ENCODE peak calls at places on chromosomes 1 and 21, in nine cellular contexts. One of them, this sample, is unnamed.

GRCh38 chr1:154837679-154838171 is 32.4 kb downstream of the KCNN3 start:
- DNase-seq in lower lobe of right lung: peak; percentile 57
- DNase-seq in WERI-Rb-1: peak; percentile 54
- DNase-seq in fibroblast of lung: no peak
- DNase-seq in left ventricle myocardium inferior: peak; percentile 83
- DNase-seq in AG04450: no peak
- DNase-seq in heart left ventricle: peak; percentile 84
- DNase-seq in breast epithelium: no peak
- DNase-seq in PC-3: no peak
- DNase-seq in this sample: no peak

GRCh38 chr1:1535298-1535988 is 5.0 kb downstream of the TMEM240 start:
- DNase-seq in lower lobe of right lung: no peak
- DNase-seq in WERI-Rb-1: no peak
- DNase-seq in fibroblast of lung: no peak
- DNase-seq in left ventricle myocardium inferior: no peak
- DNase-seq in AG04450: no peak
- DNase-seq in heart left ventricle: no peak
- DNase-seq in breast epithelium: no peak
- DNase-seq in PC-3: no peak
- DNase-seq in this sample: no peak

GRCh38 chr1:160877221-160877620 is 7.8 kb downstream of the ITLN1 start:
- DNase-seq in lower lobe of right lung: no peak
- DNase-seq in WERI-Rb-1: no peak
- DNase-seq in fibroblast of lung: no peak
- DNase-seq in left ventricle myocardium inferior: no peak
- DNase-seq in AG04450: no peak
- DNase-seq in heart left ventricle: no peak
- DNase-seq in breast epithelium: no peak
- DNase-seq in PC-3: no peak
- DNase-seq in this sample: no peak

GRCh38 chr1:168265596-168265995 is 15.1 kb upstream of the TBX19 start:
- DNase-seq in lower lobe of right lung: no peak
- DNase-seq in WERI-Rb-1: no peak
- DNase-seq in fibroblast of lung: no peak
- DNase-seq in left ventricle myocardium inferior: no peak
- DNase-seq in AG04450: no peak
- DNase-seq in heart left ventricle: no peak
- DNase-seq in breast epithelium: no peak
- DNase-seq in PC-3: no peak
- DNase-seq in this sample: no peak

GRCh38 chr1:20974069-20974468 is 187.0 kb upstream of the HP1BP3 start:
- DNase-seq in lower lobe of right lung: no peak
- DNase-seq in WERI-Rb-1: no peak
- DNase-seq in fibroblast of lung: no peak
- DNase-seq in left ventricle myocardium inferior: no peak
- DNase-seq in AG04450: peak; percentile 34
- DNase-seq in heart left ventricle: no peak
- DNase-seq in breast epithelium: no peak
- DNase-seq in PC-3: no peak
- DNase-seq in this sample: no peak

GRCh38 chr21:36491191-36491916 is 11.4 kb upstream of the CLDN14 start:
- DNase-seq in lower lobe of right lung: no peak
- DNase-seq in WERI-Rb-1: no peak
- DNase-seq in fibroblast of lung: no peak
- DNase-seq in left ventricle myocardium inferior: no peak
- DNase-seq in AG04450: no peak
- DNase-seq in heart left ventricle: no peak
- DNase-seq in breast epithelium: no peak
- DNase-seq in PC-3: no peak
- DNase-seq in this sample: no peak

GRCh38 chr1:52424238-52424637 is 19.8 kb downstream of the PRPF38A start:
- DNase-seq in lower lobe of right lung: no peak
- DNase-seq in WERI-Rb-1: no peak
- DNase-seq in fibroblast of lung: no peak
- DNase-seq in left ventricle myocardium inferior: no peak
- DNase-seq in AG04450: no peak
- DNase-seq in heart left ventricle: no peak
- DNase-seq in breast epithelium: no peak
- DNase-seq in PC-3: no peak
- DNase-seq in this sample: no peak

GRCh38 chr1:1889847-1890505 is 911 bp downstream of the GNB1 start:
- DNase-seq in lower lobe of right lung: peak; percentile 92
- DNase-seq in WERI-Rb-1: peak; percentile 31
- DNase-seq in fibroblast of lung: peak; percentile 40
- DNase-seq in left ventricle myocardium inferior: peak; percentile 76
- DNase-seq in AG04450: no peak
- DNase-seq in heart left ventricle: peak; percentile 68
- DNase-seq in breast epithelium: no peak
- DNase-seq in PC-3: peak; percentile 35
- DNase-seq in this sample: no peak

GRCh38 chr1:67830928-67831596 is 2.2 kb downstream of the GNG12 start:
- DNase-seq in lower lobe of right lung: no peak
- DNase-seq in WERI-Rb-1: no peak
- DNase-seq in fibroblast of lung: peak; percentile 28
- DNase-seq in left ventricle myocardium inferior: no peak
- DNase-seq in AG04450: no peak
- DNase-seq in heart left ventricle: no peak
- DNase-seq in breast epithelium: no peak
- DNase-seq in PC-3: peak; percentile 29
- DNase-seq in this sample: no peak

GRCh38 chr1:38131024-38131585 is 84.5 kb upstream of the POU3F1 start:
- DNase-seq in lower lobe of right lung: no peak
- DNase-seq in WERI-Rb-1: no peak
- DNase-seq in fibroblast of lung: no peak
- DNase-seq in left ventricle myocardium inferior: no peak
- DNase-seq in AG04450: no peak
- DNase-seq in heart left ventricle: no peak
- DNase-seq in breast epithelium: no peak
- DNase-seq in PC-3: no peak
- DNase-seq in this sample: no peak

GRCh38 chr1:38134294-38134755 is 87.7 kb upstream of the POU3F1 start:
- DNase-seq in lower lobe of right lung: no peak
- DNase-seq in WERI-Rb-1: no peak
- DNase-seq in fibroblast of lung: no peak
- DNase-seq in left ventricle myocardium inferior: no peak
- DNase-seq in AG04450: no peak
- DNase-seq in heart left ventricle: no peak
- DNase-seq in breast epithelium: no peak
- DNase-seq in PC-3: no peak
- DNase-seq in this sample: no peak

GRCh38 chr1:38133781-38134180 is 87.2 kb upstream of the POU3F1 start:
- DNase-seq in lower lobe of right lung: no peak
- DNase-seq in WERI-Rb-1: no peak
- DNase-seq in fibroblast of lung: no peak
- DNase-seq in left ventricle myocardium inferior: no peak
- DNase-seq in AG04450: no peak
- DNase-seq in heart left ventricle: no peak
- DNase-seq in breast epithelium: no peak
- DNase-seq in PC-3: no peak
- DNase-seq in this sample: no peak

GRCh38 chr1:38133304-38133703 is 86.7 kb upstream of the POU3F1 start:
- DNase-seq in lower lobe of right lung: no peak
- DNase-seq in WERI-Rb-1: no peak
- DNase-seq in fibroblast of lung: no peak
- DNase-seq in left ventricle myocardium inferior: no peak
- DNase-seq in AG04450: no peak
- DNase-seq in heart left ventricle: no peak
- DNase-seq in breast epithelium: no peak
- DNase-seq in PC-3: no peak
- DNase-seq in this sample: no peak

DNA sequence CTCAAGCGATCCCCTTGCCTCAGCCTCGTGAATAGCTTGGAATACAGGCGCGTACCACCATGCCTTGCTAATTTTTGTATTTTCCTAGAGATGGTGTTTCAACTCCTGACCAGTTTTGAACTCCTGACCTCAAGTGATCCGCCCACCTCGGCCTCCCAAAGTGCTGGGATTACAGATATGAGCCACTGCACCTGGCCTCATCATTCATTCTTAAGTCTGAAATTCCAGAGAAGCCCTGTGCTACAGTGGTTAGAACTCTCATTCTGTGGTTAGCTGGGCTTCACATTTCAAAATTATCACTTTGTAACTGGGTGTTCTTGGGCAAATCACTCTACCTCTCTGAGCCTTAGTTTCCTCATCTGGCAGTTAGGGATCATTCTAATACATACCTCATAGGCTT is 86.1 kb upstream of the POU3F1 start:
- DNase-seq in lower lobe of right lung: no peak
- DNase-seq in WERI-Rb-1: no peak
- DNase-seq in fibroblast of lung: no peak
- DNase-seq in left ventricle myocardium inferior: no peak
- DNase-seq in AG04450: no peak
- DNase-seq in heart left ventricle: no peak
- DNase-seq in breast epithelium: no peak
- DNase-seq in PC-3: no peak
- DNase-seq in this sample: no peak
- TF ChIP-seq CTCF in lower lobe of right lung: no peak
- TF ChIP-seq CTCF in WERI-Rb-1: no peak
- TF ChIP-seq CTCF in fibroblast of lung: no peak
- TF ChIP-seq CTCF in left ventricle myocardium inferior: no peak
- TF ChIP-seq CTCF in AG04450: no peak
- TF ChIP-seq CTCF in heart left ventricle: no peak
- TF ChIP-seq CTCF in breast epithelium: no peak
- TF ChIP-seq CTCF in PC-3: no peak
- TF ChIP-seq CTCF in this sample: no peak

DNA sequence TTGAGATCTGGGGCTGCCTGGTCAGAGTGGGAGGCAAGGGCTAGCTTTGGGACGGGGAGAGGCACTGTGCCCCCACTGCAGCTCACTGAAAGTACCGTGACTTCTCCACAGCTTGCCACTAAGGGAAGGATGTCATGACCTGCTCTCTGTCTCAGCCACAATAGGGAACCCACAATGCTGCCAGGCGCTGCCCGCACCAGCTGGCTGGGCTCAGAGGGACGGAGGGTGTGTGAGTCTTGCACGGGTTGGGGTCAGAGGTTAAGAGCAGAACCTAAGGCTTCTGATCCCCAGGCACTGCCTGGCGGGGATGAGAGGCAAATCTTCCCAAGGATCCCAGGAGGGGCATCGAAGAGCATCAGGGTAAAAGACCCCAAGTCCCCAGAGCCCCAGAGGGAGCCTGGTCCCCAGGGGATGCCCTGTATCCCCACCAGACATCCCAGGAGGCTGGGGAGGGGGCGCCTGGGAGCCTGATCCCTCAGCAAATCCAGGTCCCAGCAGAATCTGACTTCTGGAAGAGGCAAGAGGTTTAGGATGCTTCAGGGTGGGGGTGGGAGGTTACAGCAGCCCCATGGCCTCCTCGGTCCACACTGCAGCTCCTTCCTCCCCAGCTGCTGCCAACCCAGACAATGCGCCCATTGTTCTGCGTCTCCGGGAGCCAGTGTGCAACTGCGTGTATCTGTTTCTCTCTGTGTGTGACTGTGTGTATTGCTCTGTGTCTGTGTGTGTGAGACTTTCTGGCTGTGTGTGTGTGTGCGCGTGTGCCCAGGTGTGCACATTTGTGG is 2.0 kb upstream of the MARCKSL1 start:
- DNase-seq in lower lobe of right lung: peak; percentile 70
- DNase-seq in WERI-Rb-1: no peak
- DNase-seq in fibroblast of lung: no peak
- DNase-seq in left ventricle myocardium inferior: no peak
- DNase-seq in AG04450: no peak
- DNase-seq in heart left ventricle: peak; percentile 60
- DNase-seq in breast epithelium: no peak
- DNase-seq in PC-3: peak; percentile 39
- DNase-seq in this sample: no peak
- H3K4me3 ChIP-seq in lower lobe of right lung: no peak overlapping the region
- H3K4me3 ChIP-seq in WERI-Rb-1: no peak overlapping the region
- H3K4me3 ChIP-seq in fibroblast of lung: no peak overlapping the region
- H3K4me3 ChIP-seq in left ventricle myocardium inferior: no peak overlapping the region
- H3K4me3 ChIP-seq in AG04450: no peak overlapping the region
- H3K4me3 ChIP-seq in heart left ventricle: no peak overlapping the region
- H3K4me3 ChIP-seq in breast epithelium: no peak overlapping the region
- H3K4me3 ChIP-seq in PC-3: no peak overlapping the region
- H3K4me3 ChIP-seq in this sample: no peak overlapping the region

GRCh38 chr1:109933856-109934711 is 23.4 kb downstream of the CSF1 start:
- DNase-seq in lower lobe of right lung: no peak
- DNase-seq in WERI-Rb-1: no peak
- DNase-seq in fibroblast of lung: peak; percentile 69
- DNase-seq in left ventricle myocardium inferior: no peak
- DNase-seq in AG04450: no peak
- DNase-seq in heart left ventricle: no peak
- DNase-seq in breast epithelium: no peak
- DNase-seq in PC-3: peak; percentile 35
- DNase-seq in this sample: no peak

GRCh38 chr1:109938556-109938955 is 27.9 kb downstream of the CSF1 start:
- DNase-seq in lower lobe of right lung: no peak
- DNase-seq in WERI-Rb-1: no peak
- DNase-seq in fibroblast of lung: no peak
- DNase-seq in left ventricle myocardium inferior: no peak
- DNase-seq in AG04450: no peak
- DNase-seq in heart left ventricle: no peak
- DNase-seq in breast epithelium: no peak
- DNase-seq in PC-3: no peak
- DNase-seq in this sample: no peak

GRCh38 chr1:109937738-109938137 is 27.1 kb downstream of the CSF1 start:
- DNase-seq in lower lobe of right lung: no peak
- DNase-seq in WERI-Rb-1: no peak
- DNase-seq in fibroblast of lung: no peak
- DNase-seq in left ventricle myocardium inferior: no peak
- DNase-seq in AG04450: no peak
- DNase-seq in heart left ventricle: no peak
- DNase-seq in breast epithelium: no peak
- DNase-seq in PC-3: no peak
- DNase-seq in this sample: no peak

GRCh38 chr1:109932679-109933078 is 22.0 kb downstream of the CSF1 start:
- DNase-seq in lower lobe of right lung: no peak
- DNase-seq in WERI-Rb-1: no peak
- DNase-seq in fibroblast of lung: no peak
- DNase-seq in left ventricle myocardium inferior: no peak
- DNase-seq in AG04450: no peak
- DNase-seq in heart left ventricle: no peak
- DNase-seq in breast epithelium: no peak
- DNase-seq in PC-3: no peak
- DNase-seq in this sample: peak; percentile 29

DNA sequence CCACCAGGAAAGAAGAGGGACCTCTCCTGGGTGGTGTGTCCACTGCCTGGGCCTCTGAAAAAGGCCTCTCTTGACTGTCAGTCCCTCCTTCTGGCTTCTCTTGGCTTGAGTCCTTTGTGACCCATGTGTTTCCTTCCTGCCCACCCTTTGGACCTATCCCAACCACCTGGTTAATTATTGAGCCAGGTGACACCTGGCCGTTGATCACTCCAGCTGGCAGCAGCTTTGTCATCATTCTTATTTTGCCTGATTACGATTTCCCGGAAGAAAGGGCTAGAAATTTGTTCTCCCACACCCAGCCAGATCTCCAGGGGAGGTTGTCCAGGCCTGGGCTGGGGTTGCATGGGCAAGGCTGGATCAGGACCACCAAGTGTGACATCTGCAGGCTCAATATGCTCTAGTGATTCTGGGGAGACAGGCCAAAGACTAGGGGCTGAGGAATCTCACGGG is 24.8 kb downstream of the CSF1 start:
- DNase-seq in lower lobe of right lung: no peak
- DNase-seq in WERI-Rb-1: no peak
- DNase-seq in fibroblast of lung: no peak
- DNase-seq in left ventricle myocardium inferior: no peak
- DNase-seq in AG04450: no peak
- DNase-seq in heart left ventricle: no peak
- DNase-seq in breast epithelium: no peak
- DNase-seq in PC-3: no peak
- DNase-seq in this sample: no peak
- H3K27ac ChIP-seq in lower lobe of right lung: no peak overlapping the region
- H3K27ac ChIP-seq in WERI-Rb-1: no peak overlapping the region
- H3K27ac ChIP-seq in fibroblast of lung: no peak overlapping the region
- H3K27ac ChIP-seq in left ventricle myocardium inferior: no peak overlapping the region
- H3K27ac ChIP-seq in AG04450: no peak overlapping the region
- H3K27ac ChIP-seq in heart left ventricle: no peak overlapping the region
- H3K27ac ChIP-seq in breast epithelium: no peak overlapping the region
- H3K27ac ChIP-seq in PC-3: no peak overlapping the region
- H3K27ac ChIP-seq in this sample: no peak overlapping the region

GRCh38 chr1:26500488-26501175 is 28.4 kb downstream of the HMGN2 start:
- DNase-seq in lower lobe of right lung: peak; percentile 93
- DNase-seq in WERI-Rb-1: peak; percentile 88
- DNase-seq in fibroblast of lung: peak; percentile 78
- DNase-seq in left ventricle myocardium inferior: peak; percentile 92
- DNase-seq in AG04450: peak; percentile 15
- DNase-seq in heart left ventricle: peak; percentile 90
- DNase-seq in breast epithelium: peak; percentile 78
- DNase-seq in PC-3: peak; percentile 76
- DNase-seq in this sample: peak; percentile 91
- TF ChIP-seq CTCF in lower lobe of right lung: peak; percentile 39
- TF ChIP-seq CTCF in WERI-Rb-1: no peak
- TF ChIP-seq CTCF in fibroblast of lung: no peak
- TF ChIP-seq CTCF in left ventricle myocardium inferior: peak; percentile 18
- TF ChIP-seq CTCF in AG04450: no peak
- TF ChIP-seq CTCF in heart left ventricle: no peak
- TF ChIP-seq CTCF in breast epithelium: no peak
- TF ChIP-seq CTCF in PC-3: peak; percentile 12
- TF ChIP-seq CTCF in this sample: no peak